ENCODE peak calls at places on chromosome 4, in four cellular contexts. One of them, this sample, is unnamed.

GRCh38 chr4:114349543-114350175 is 248.9 kb upstream of the UGT8 start:
- DNase-seq in GM12878: no peak
- DNase-seq in K562: no peak
- DNase-seq in GM23338: no peak
- DNase-seq in this sample: no peak

GRCh38 chr4:187541666-187542065 is 453.9 kb upstream of the ZFP42 start:
- DNase-seq in GM12878: no peak
- DNase-seq in K562: no peak
- DNase-seq in GM23338: no peak
- DNase-seq in this sample: no peak

GRCh38 chr4:123819362-123820035 is 422.9 kb downstream of the SPRY1 start:
- DNase-seq in GM12878: no peak
- DNase-seq in K562: no peak
- DNase-seq in GM23338: no peak
- DNase-seq in this sample: no peak

GRCh38 chr4:139918994-139919393 is 235.0 kb downstream of the MAML3 start:
- DNase-seq in GM12878: no peak
- DNase-seq in K562: no peak
- DNase-seq in GM23338: no peak
- DNase-seq in this sample: no peak

GRCh38 chr4:177077572-177077971 is 232.1 kb upstream of the NEIL3 start:
- DNase-seq in GM12878: no peak
- DNase-seq in K562: no peak
- DNase-seq in GM23338: no peak
- DNase-seq in this sample: no peak

GRCh38 chr4:152094851-152095700 is 334.3 kb upstream of the GATB start:
- DNase-seq in GM12878: no peak
- DNase-seq in K562: no peak
- DNase-seq in GM23338: no peak
- DNase-seq in this sample: no peak

GRCh38 chr4:38562751-38563198 is 101.2 kb upstream of the KLF3 start:
- DNase-seq in GM12878: no peak
- DNase-seq in K562: no peak
- DNase-seq in GM23338: no peak
- DNase-seq in this sample: peak

GRCh38 chr4:15234585-15235126 is 193.2 kb upstream of the C1QTNF7 start:
- DNase-seq in GM12878: no peak
- DNase-seq in K562: no peak
- DNase-seq in GM23338: no peak
- DNase-seq in this sample: no peak

GRCh38 chr4:86306816-86307215 is 53.0 kb downstream of the MAPK10 start:
- DNase-seq in GM12878: no peak
- DNase-seq in K562: no peak
- DNase-seq in GM23338: no peak
- DNase-seq in this sample: no peak

GRCh38 chr4:24674279-24674678 is 89.9 kb upstream of the DHX15 start:
- DNase-seq in GM12878: no peak
- DNase-seq in K562: no peak
- DNase-seq in GM23338: no peak
- DNase-seq in this sample: no peak

GRCh38 chr4:184437988-184438774 is 36.2 kb downstream of the IRF2 start:
- DNase-seq in GM12878: no peak
- DNase-seq in K562: no peak
- DNase-seq in GM23338: no peak
- DNase-seq in this sample: no peak

GRCh38 chr4:153488719-153489384 is 22.7 kb downstream of the TMEM131L start:
- DNase-seq in GM12878: peak
- DNase-seq in K562: no peak
- DNase-seq in GM23338: peak
- DNase-seq in this sample: no peak

GRCh38 chr4:42965326-42965725 is 72.8 kb downstream of the GRXCR1 start:
- DNase-seq in GM12878: no peak
- DNase-seq in K562: no peak
- DNase-seq in GM23338: peak
- DNase-seq in this sample: no peak

GRCh38 chr4:53551963-53552362 is 39.3 kb downstream of the LNX1 start:
- DNase-seq in GM12878: no peak
- DNase-seq in K562: no peak
- DNase-seq in GM23338: no peak
- DNase-seq in this sample: no peak

GRCh38 chr4:66564901-66565648 is 894.8 kb upstream of the EPHA5 start:
- DNase-seq in GM12878: no peak
- DNase-seq in K562: no peak
- DNase-seq in GM23338: no peak
- DNase-seq in this sample: no peak

GRCh38 chr4:107279729-107280128 is 243.6 kb upstream of the DKK2 start:
- DNase-seq in GM12878: no peak
- DNase-seq in K562: no peak
- DNase-seq in GM23338: no peak
- DNase-seq in this sample: peak

GRCh38 chr4:121711263-121712000 is 14.7 kb upstream of the ANXA5 start:
- DNase-seq in GM12878: no peak
- DNase-seq in K562: peak
- DNase-seq in GM23338: peak
- DNase-seq in this sample: peak

GRCh38 chr4:138175337-138175794 is 66.8 kb downstream of the SLC7A11 start:
- DNase-seq in GM12878: no peak
- DNase-seq in K562: no peak
- DNase-seq in GM23338: no peak
- DNase-seq in this sample: no peak

GRCh38 chr4:138875886-138876608 is 139.5 kb upstream of the NOCT start:
- DNase-seq in GM12878: no peak
- DNase-seq in K562: no peak
- DNase-seq in GM23338: no peak
- DNase-seq in this sample: no peak

GRCh38 chr4:124635331-124635730 is 77.2 kb downstream of the ANKRD50 start:
- DNase-seq in GM12878: no peak
- DNase-seq in K562: no peak
- DNase-seq in GM23338: no peak
- DNase-seq in this sample: no peak

GRCh38 chr4:73816814-73817213 is 19.7 kb upstream of the CXCL6 start:
- DNase-seq in GM12878: no peak
- DNase-seq in K562: no peak
- DNase-seq in GM23338: no peak
- DNase-seq in this sample: no peak

GRCh38 chr4:42341518-42342026 is 55.7 kb upstream of the SHISA3 start:
- DNase-seq in GM12878: no peak
- DNase-seq in K562: no peak
- DNase-seq in GM23338: no peak
- DNase-seq in this sample: no peak

GRCh38 chr4:2765832-2766526 is 9.8 kb upstream of the TNIP2 start:
- DNase-seq in GM12878: no peak
- DNase-seq in K562: no peak
- DNase-seq in GM23338: no peak
- DNase-seq in this sample: no peak

GRCh38 chr4:153758688-153759406 is 977 bp downstream of the RNF175 start:
- DNase-seq in GM12878: no peak
- DNase-seq in K562: no peak
- DNase-seq in GM23338: peak
- DNase-seq in this sample: no peak

GRCh38 chr4:17664755-17665154 is 50.3 kb downstream of the MED28 start:
- DNase-seq in GM12878: peak
- DNase-seq in K562: peak
- DNase-seq in GM23338: no peak
- DNase-seq in this sample: no peak

GRCh38 chr4:104967034-104967401 is 179.7 kb upstream of the TET2 start:
- DNase-seq in GM12878: no peak
- DNase-seq in K562: no peak
- DNase-seq in GM23338: no peak
- DNase-seq in this sample: no peak

GRCh38 chr4:52914051-52914605 is 52.0 kb downstream of the RASL11B start:
- DNase-seq in GM12878: no peak
- DNase-seq in K562: no peak
- DNase-seq in GM23338: no peak
- DNase-seq in this sample: peak

GRCh38 chr4:27886075-27886474 is 1025.4 kb downstream of the STIM2 start:
- DNase-seq in GM12878: no peak
- DNase-seq in K562: no peak
- DNase-seq in GM23338: no peak
- DNase-seq in this sample: no peak

GRCh38 chr4:184273166-184274147 is 55.8 kb upstream of the ENPP6 start:
- DNase-seq in GM12878: no peak
- DNase-seq in K562: no peak
- DNase-seq in GM23338: no peak
- DNase-seq in this sample: no peak

GRCh38 chr4:1008840-1009646 is 2.4 kb upstream of the FGFRL1 start:
- DNase-seq in GM12878: no peak
- DNase-seq in K562: no peak
- DNase-seq in GM23338: peak
- DNase-seq in this sample: no peak

GRCh38 chr4:180766903-180767302 is 1476.3 kb upstream of the TENM3 start:
- DNase-seq in GM12878: no peak
- DNase-seq in K562: no peak
- DNase-seq in GM23338: no peak
- DNase-seq in this sample: no peak

GRCh38 chr4:182960228-182960627 is 43.0 kb upstream of the DCTD start:
- DNase-seq in GM12878: no peak
- DNase-seq in K562: no peak
- DNase-seq in GM23338: no peak
- DNase-seq in this sample: no peak

GRCh38 chr4:182955411-182955810 is 38.2 kb upstream of the DCTD start:
- DNase-seq in GM12878: no peak
- DNase-seq in K562: peak
- DNase-seq in GM23338: no peak
- DNase-seq in this sample: no peak
- TF ChIP-seq JUNB in GM12878: no peak
- TF ChIP-seq JUNB in K562: no peak
- TF ChIP-seq JUNB in GM23338: no peak
- TF ChIP-seq JUNB in this sample: no peak

GRCh38 chr4:110630621-110631402 is 7.9 kb upstream of the PITX2 start:
- DNase-seq in GM12878: no peak
- DNase-seq in K562: no peak
- DNase-seq in GM23338: peak
- DNase-seq in this sample: no peak
- TF ChIP-seq EZH2 in GM12878: no peak
- TF ChIP-seq EZH2 in K562: no peak
- TF ChIP-seq EZH2 in GM23338: peak
- TF ChIP-seq EZH2 in this sample: no peak

GRCh38 chr4:101655847-101656246 is 134.7 kb upstream of the BANK1 start:
- DNase-seq in GM12878: no peak
- DNase-seq in K562: no peak
- DNase-seq in GM23338: no peak
- DNase-seq in this sample: no peak

GRCh38 chr4:101655005-101655404 is 135.5 kb upstream of the BANK1 start:
- DNase-seq in GM12878: no peak
- DNase-seq in K562: no peak
- DNase-seq in GM23338: no peak
- DNase-seq in this sample: no peak

GRCh38 chr4:101660607-101661006 is 129.9 kb upstream of the BANK1 start:
- DNase-seq in GM12878: no peak
- DNase-seq in K562: no peak
- DNase-seq in GM23338: no peak
- DNase-seq in this sample: no peak
- TF ChIP-seq JUNB in GM12878: no peak
- TF ChIP-seq JUNB in K562: no peak
- TF ChIP-seq JUNB in GM23338: no peak
- TF ChIP-seq JUNB in this sample: no peak

GRCh38 chr4:142846729-142847606 is 867 bp upstream of the INPP4B start:
- DNase-seq in GM12878: no peak
- DNase-seq in K562: peak
- DNase-seq in GM23338: peak
- DNase-seq in this sample: peak
- TF ChIP-seq EZH2 in GM12878: no peak
- TF ChIP-seq EZH2 in K562: no peak
- TF ChIP-seq EZH2 in GM23338: peak
- TF ChIP-seq EZH2 in this sample: no peak

DNA sequence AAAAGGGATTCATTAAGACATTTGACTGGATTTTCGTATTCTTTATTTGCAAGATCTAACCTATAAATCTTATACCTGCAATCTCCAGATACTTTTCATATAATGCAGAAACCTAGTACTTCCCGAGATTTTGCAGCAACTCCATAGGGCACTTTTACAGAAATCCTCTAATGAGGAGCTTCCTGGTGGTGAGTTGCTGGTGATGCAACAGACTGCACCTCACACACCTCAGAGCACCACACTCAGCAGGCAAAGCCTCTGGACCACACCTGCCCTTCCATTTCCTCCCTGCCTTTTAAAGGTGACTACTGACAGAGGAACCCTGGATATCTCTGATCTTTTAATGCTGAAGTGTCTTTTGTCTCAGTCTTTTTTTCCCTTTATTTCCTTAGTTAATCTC is 289.4 kb downstream of the TRAM1L1 start:
- DNase-seq in GM12878: no peak
- DNase-seq in K562: no peak
- DNase-seq in GM23338: peak
- DNase-seq in this sample: no peak
- TF ChIP-seq JUNB in GM12878: no peak
- TF ChIP-seq JUNB in K562: no peak
- TF ChIP-seq JUNB in GM23338: no peak
- TF ChIP-seq JUNB in this sample: no peak

GRCh38 chr4:84497220-84497834 is 1.8 kb downstream of the NKX6-1 start:
- DNase-seq in GM12878: no peak
- DNase-seq in K562: no peak
- DNase-seq in GM23338: peak
- DNase-seq in this sample: no peak
- TF ChIP-seq EZH2 in GM12878: no peak
- TF ChIP-seq EZH2 in K562: no peak
- TF ChIP-seq EZH2 in GM23338: peak
- TF ChIP-seq EZH2 in this sample: no peak